ENCODE peak calls at places on chromosome 10, in four cellular contexts. E is mammary epithelial cell, W is psoas muscle, I is ovary. K is an unnamed sample.

GRCh38 chr10:77007836-77008235 is 629.8 kb downstream of the KCNMA1 start:
- DNase-seq in E (no peak), I (no peak), W (no peak), K (no peak)

GRCh38 chr10:30554443-30554831 is 75.1 kb downstream of the LYZL2 start:
- DNase-seq in E (no peak), I (no peak), W (no peak), K (no peak)

GRCh38 chr10:6124666-6125065 is 35.8 kb downstream of the RBM17 start:
- DNase-seq in I (no peak), W (no peak), E (peak; percentile 21), K (no peak)

GRCh38 chr10:81479316-81479715 is 395.7 kb upstream of the NRG3 start:
- DNase-seq in I (no peak), W (no peak), E (no peak), K (no peak)

GRCh38 chr10:72098301-72099053 is 10.1 kb upstream of the SPOCK2 start:
- DNase-seq in I (no peak), W (no peak), E (no peak), K (no peak)

GRCh38 chr10:42989481-42989921 is 87.4 kb upstream of the RET start:
- DNase-seq in E (no peak), I (no peak), W (no peak), K (no peak)

GRCh38 chr10:22002531-22003110 is 909 bp downstream of the DNAJC1 start:
- DNase-seq in E (peak; percentile 63), I (no peak), W (no peak), K (no peak)

GRCh38 chr10:69123747-69124557 is at the start of gene VPS26A:
- DNase-seq in W (peak; percentile 99), I (peak; percentile 100), E (peak; percentile 99), K (peak; percentile 99)

GRCh38 chr10:28300027-28300426 is 2.8 kb downstream of the MPP7 start:
- DNase-seq in I (no peak), E (peak; percentile 12), W (no peak), K (no peak)

GRCh38 chr10:24874133-24874532 is 78.3 kb downstream of the PRTFDC1 start:
- DNase-seq in W (no peak), E (no peak), I (no peak), K (no peak)

GRCh38 chr10:53487019-53487983 is 714.7 kb upstream of the MBL2 start:
- DNase-seq in E (no peak), W (no peak), I (no peak), K (no peak)

GRCh38 chr10:36670616-36671402 is 454.6 kb upstream of the ANKRD30A start:
- DNase-seq in E (no peak), I (no peak), W (no peak), K (no peak)

GRCh38 chr10:87838650-87839049 is 20.6 kb upstream of the ATAD1 start:
- DNase-seq in W (no peak), I (no peak), E (no peak), K (no peak)

DNA sequence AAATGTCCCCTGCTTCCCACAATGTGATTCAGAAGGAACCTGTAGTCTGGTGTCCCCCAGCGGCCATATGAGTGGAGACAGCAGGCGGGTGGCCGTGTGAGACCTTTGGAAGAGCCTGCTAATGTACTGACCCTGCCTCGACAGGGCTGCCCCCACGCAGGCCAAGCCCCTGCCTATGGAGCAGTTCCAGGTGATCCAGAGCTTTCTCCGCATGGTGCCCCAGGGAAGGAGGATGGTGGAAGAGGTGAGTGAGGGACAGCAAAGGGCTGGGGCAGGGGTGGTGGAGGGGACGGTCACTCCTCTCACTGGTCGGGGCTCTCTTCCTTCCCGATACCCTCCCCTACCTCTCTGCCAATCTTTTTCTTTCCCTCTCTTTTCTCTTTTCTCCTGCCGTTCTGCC is 55.7 kb downstream of the PALD1 start:
- DNase-seq in E (no peak), I (no peak), W (no peak), K (no peak)
- H3K36me3 ChIP-seq in E (no peaks in the 10 kb centered on the region), I (no peaks in the 10 kb centered on the region), W (no peaks in the 10 kb centered on the region), K (no peaks in the 10 kb centered on the region)

GRCh38 chr10:3090914-3091313 is 23.6 kb downstream of the PFKP start:
- DNase-seq in E (peak; percentile 78), W (no peak), I (no peak), K (peak; percentile 61)
- H3K4me3 ChIP-seq in E (peak overlapping the region; percentile 20), W (no peak overlapping the region), I (no peak overlapping the region), K (no peak overlapping the region)

GRCh38 chr10:127577376-127577775 is 28.3 kb downstream of the NPS start:
- DNase-seq in W (no peak), E (no peak), I (no peak), K (no peak)
- TF ChIP-seq CTCF in W (no peak), E (peak; percentile 34), I (no peak), K (peak; percentile 51)

GRCh38 chr10:102245101-102245931 is at the start of gene GBF1:
- DNase-seq in E (peak; percentile 100), I (peak; percentile 86), W (peak; percentile 89), K (peak; percentile 88)
- H3K36me3 ChIP-seq in E (no peaks in the 10 kb centered on the region), I (no peaks in the 10 kb centered on the region), W (no peaks in the 10 kb centered on the region), K (no peaks in the 10 kb centered on the region)

GRCh38 chr10:11263039-11263345 is 245.3 kb downstream of the CELF2 start:
- DNase-seq in W (no peak), E (no peak), I (no peak), K (no peak)

GRCh38 chr10:11262210-11263038 is 244.8 kb downstream of the CELF2 start:
- DNase-seq in W (no peak), E (no peak), I (no peak), K (no peak)

GRCh38 chr10:11265486-11265885 is 247.8 kb downstream of the CELF2 start:
- DNase-seq in I (no peak), W (no peak), E (no peak), K (no peak)

GRCh38 chr10:11264481-11265044 is 246.9 kb downstream of the CELF2 start:
- DNase-seq in I (no peak), W (no peak), E (no peak), K (no peak)

DNA sequence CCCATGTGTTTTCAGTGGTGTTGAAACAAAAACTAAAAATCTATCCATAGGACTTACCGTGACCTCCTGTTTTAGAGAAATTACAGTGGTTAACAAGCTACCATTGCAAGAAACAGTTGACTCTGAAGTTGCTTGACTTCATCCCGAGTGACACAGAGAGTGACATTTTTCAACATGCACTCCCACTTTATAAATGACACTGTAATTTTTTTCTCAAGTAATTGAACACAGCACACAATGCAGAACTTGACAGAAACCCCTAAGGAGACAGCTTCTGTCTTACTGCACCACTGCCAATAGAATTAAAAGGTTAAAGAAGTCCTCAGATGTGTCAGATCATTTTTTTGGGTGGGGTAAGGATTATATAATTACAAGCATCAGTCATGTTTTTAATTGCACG is 246.1 kb downstream of the CELF2 start:
- DNase-seq in E (no peak), W (no peak), I (no peak), K (no peak)
- H3K4me3 ChIP-seq in E (no peak overlapping the region), W (no peak overlapping the region), I (no peak overlapping the region), K (no peak overlapping the region)

GRCh38 chr10:61451357-61451756 is 1.8 kb downstream of the TMEM26 start:
- DNase-seq in I (no peak), E (no peak), W (no peak), K (no peak)

GRCh38 chr10:61454541-61454940 is 1.4 kb upstream of the TMEM26 start:
- DNase-seq in I (no peak), W (no peak), E (no peak), K (no peak)

GRCh38 chr10:61452229-61452651 is 941 bp downstream of the TMEM26 start:
- DNase-seq in I (no peak), E (no peak), W (no peak), K (peak; percentile 23)

GRCh38 chr10:61456095-61456789 is 3.1 kb upstream of the TMEM26 start:
- DNase-seq in I (no peak), W (no peak), E (no peak), K (no peak)

DNA sequence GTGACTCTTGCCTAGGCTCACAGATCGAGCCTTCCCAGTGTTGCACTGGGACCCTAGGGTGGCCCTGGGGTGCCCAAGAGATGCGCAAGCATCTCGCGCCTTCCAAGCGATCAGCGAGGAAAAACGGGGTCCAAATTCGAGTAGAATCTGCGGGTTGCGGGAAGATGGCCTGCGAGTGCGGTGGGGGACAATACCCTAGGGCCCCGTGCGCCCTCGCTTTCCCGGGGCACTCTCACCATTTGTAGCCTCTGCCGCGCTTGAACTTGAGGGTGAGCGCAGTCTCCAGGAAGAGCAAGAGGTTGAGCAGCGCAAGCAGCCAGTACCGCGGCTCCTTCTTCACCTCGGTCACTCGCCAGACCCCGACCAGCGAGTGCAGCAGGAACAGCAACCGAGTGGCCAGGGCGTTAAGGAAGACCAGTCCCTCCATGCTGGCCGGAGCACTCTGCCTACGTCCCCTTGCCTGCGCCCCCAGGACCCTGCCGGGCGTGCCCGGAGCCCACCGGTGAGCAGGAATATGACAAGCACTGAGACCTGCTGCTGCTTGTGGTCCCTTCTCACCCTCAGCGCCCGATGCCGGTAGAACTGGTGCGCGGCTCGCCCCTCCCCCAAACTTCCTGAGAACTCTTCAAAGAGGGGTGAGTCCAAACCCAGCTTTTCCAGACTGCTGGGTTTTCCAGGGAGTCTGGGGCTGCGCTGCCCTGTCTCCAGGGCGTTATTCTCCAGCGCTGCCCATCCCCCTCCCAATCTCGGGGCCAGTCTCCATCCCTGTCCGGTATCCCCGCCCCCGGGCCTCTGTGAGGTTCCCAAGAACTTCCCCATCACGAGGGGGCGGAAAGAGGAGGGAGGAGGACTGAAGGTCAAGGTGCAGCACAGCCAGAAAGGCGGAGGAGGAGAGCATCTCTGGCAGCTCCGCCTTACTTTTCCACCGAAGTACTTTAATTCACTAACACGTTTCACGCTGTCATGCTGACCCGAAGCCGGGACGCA is at the start of gene TMEM26:
- DNase-seq in W (peak; percentile 25), E (no peak), I (peak; percentile 78), K (peak; percentile 15)
- TF ChIP-seq CTCF in W (no peak), E (no peak), I (no peak), K (no peak)

GRCh38 chr10:404991-405390 is 269.7 kb downstream of the ZMYND11 start:
- DNase-seq in I (no peak), E (no peak), W (no peak), K (no peak)
- H3K36me3 ChIP-seq in I (no peaks in the 10 kb centered on the region), E (no peaks in the 10 kb centered on the region), W (no peaks in the 10 kb centered on the region), K (peaks cover 55% of the 10 kb centered on the region)

GRCh38 chr10:61939575-61940301 is 38.2 kb downstream of the ARID5B start:
- DNase-seq in W (no peak), E (peak; percentile 73), I (no peak), K (no peak)
- H3K4me3 ChIP-seq in W (no peak overlapping the region), E (no peak overlapping the region), I (no peak overlapping the region), K (no peak overlapping the region)

DNA sequence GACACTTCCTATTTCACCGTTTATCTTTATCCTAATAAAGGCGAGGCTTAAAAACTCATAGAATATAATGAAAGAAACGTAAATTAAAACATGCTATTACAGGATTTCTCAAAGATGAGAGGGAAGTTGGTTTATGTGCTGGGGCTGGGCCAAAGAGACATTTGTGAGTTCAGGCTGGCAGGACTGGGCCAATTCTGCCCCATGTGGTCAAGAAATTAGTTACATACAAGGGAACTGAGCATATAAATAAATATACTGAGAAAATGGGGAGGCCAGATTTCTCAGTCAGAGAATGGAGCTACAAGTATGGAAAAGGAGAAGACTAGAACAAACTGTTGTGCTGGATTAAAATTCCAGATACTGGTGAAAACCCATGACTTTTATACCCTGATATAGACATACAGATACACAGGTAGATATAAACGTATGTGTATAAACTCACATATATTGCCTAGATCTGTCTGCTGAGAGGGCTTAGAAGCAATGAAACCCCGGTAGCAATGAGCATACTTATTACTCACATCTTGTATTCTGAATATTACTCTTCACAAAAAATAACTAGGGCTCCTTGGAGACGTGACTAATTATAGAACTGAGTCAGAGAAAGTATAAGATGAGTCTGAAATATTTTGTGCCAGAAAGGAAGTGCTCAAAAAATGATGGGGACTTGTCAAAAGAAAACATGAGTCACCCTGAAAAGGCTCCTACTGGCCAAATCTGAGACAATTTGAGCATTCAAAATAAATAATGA is 155.7 kb upstream of the FGFR2 start:
- DNase-seq in I (no peak), E (peak; percentile 88), W (no peak), K (no peak)
- TF ChIP-seq CTCF in I (no peak), E (peak; percentile 38), W (peak; percentile 15), K (no peak)

K was measured in heart right ventricle.